ENCODE peak calls at places on chromosomes 6 and 20, in six cellular contexts. One of them, this sample, is unnamed.
A peak's percentile ranks its signal among the peaks of the same experiment; 100 is the strongest.

GRCh38 chr20:63032026-63032800 is 25.4 kb upstream of the BHLHE23 start:
- DNase-seq in colonic mucosa: no peak
- DNase-seq in endothelial cell of umbilical vein: no peak
- DNase-seq in H9: no peak
- DNase-seq in neural progenitor cell: no peak
- DNase-seq in IMR-90: no peak
- DNase-seq in this sample: peak; percentile 42

GRCh38 chr20:9156529-9157280 is 87.8 kb downstream of the PLCB4 start:
- DNase-seq in H9: no peak
- DNase-seq in endothelial cell of umbilical vein: no peak
- DNase-seq in neural progenitor cell: no peak
- DNase-seq in IMR-90: peak; percentile 76
- DNase-seq in colonic mucosa: no peak
- DNase-seq in this sample: no peak

GRCh38 chr6:154958469-154958868 is 36.6 kb upstream of the TIAM2 start:
- DNase-seq in colonic mucosa: no peak
- DNase-seq in IMR-90: no peak
- DNase-seq in neural progenitor cell: no peak
- DNase-seq in endothelial cell of umbilical vein: no peak
- DNase-seq in H9: no peak
- DNase-seq in this sample: no peak

GRCh38 chr6:135129139-135129867 is 51.8 kb upstream of the MYB start:
- DNase-seq in IMR-90: no peak
- DNase-seq in neural progenitor cell: no peak
- DNase-seq in endothelial cell of umbilical vein: no peak
- DNase-seq in colonic mucosa: no peak
- DNase-seq in H9: no peak
- DNase-seq in this sample: no peak

GRCh38 chr20:62660768-62661167 is 18.5 kb downstream of the SLCO4A1 start:
- DNase-seq in neural progenitor cell: no peak
- DNase-seq in H9: no peak
- DNase-seq in colonic mucosa: no peak
- DNase-seq in endothelial cell of umbilical vein: no peak
- DNase-seq in IMR-90: no peak
- DNase-seq in this sample: no peak

GRCh38 chr20:35443003-35443402 is 5.0 kb upstream of the GDF5 start:
- DNase-seq in H9: no peak
- DNase-seq in endothelial cell of umbilical vein: no peak
- DNase-seq in IMR-90: peak; percentile 83
- DNase-seq in neural progenitor cell: no peak
- DNase-seq in colonic mucosa: no peak
- DNase-seq in this sample: no peak

GRCh38 chr6:15023448-15023847 is 222.4 kb upstream of the JARID2 start:
- DNase-seq in IMR-90: no peak
- DNase-seq in colonic mucosa: no peak
- DNase-seq in H9: no peak
- DNase-seq in neural progenitor cell: no peak
- DNase-seq in endothelial cell of umbilical vein: no peak
- DNase-seq in this sample: no peak

GRCh38 chr20:43102394-43102793 is 87.3 kb downstream of the PTPRT start:
- DNase-seq in endothelial cell of umbilical vein: no peak
- DNase-seq in H9: peak; percentile 66
- DNase-seq in colonic mucosa: no peak
- DNase-seq in IMR-90: no peak
- DNase-seq in neural progenitor cell: peak; percentile 32
- DNase-seq in this sample: no peak

GRCh38 chr6:21845018-21845417 is 251.5 kb downstream of the SOX4 start:
- DNase-seq in IMR-90: no peak
- DNase-seq in H9: no peak
- DNase-seq in neural progenitor cell: peak; percentile 19
- DNase-seq in colonic mucosa: no peak
- DNase-seq in endothelial cell of umbilical vein: peak; percentile 87
- DNase-seq in this sample: no peak

GRCh38 chr6:8006208-8006607 is 58.0 kb downstream of the BLOC1S5 start:
- DNase-seq in IMR-90: peak; percentile 51
- DNase-seq in colonic mucosa: no peak
- DNase-seq in neural progenitor cell: peak; percentile 24
- DNase-seq in H9: no peak
- DNase-seq in endothelial cell of umbilical vein: peak; percentile 80
- DNase-seq in this sample: no peak

GRCh38 chr6:40492126-40492525 is 95.0 kb downstream of the LRFN2 start:
- DNase-seq in colonic mucosa: no peak
- DNase-seq in endothelial cell of umbilical vein: no peak
- DNase-seq in neural progenitor cell: no peak
- DNase-seq in IMR-90: no peak
- DNase-seq in H9: peak; percentile 65
- DNase-seq in this sample: no peak

GRCh38 chr6:166540631-166541331 is 45.7 kb downstream of the RAMACL start:
- DNase-seq in neural progenitor cell: no peak
- DNase-seq in IMR-90: peak; percentile 17
- DNase-seq in colonic mucosa: no peak
- DNase-seq in endothelial cell of umbilical vein: no peak
- DNase-seq in H9: no peak
- DNase-seq in this sample: no peak

GRCh38 chr20:63686492-63687321 is 9.7 kb upstream of the TNFRSF6B start:
- DNase-seq in H9: no peak
- DNase-seq in neural progenitor cell: peak; percentile 31
- DNase-seq in IMR-90: peak; percentile 80
- DNase-seq in colonic mucosa: peak; percentile 86
- DNase-seq in endothelial cell of umbilical vein: peak; percentile 92
- DNase-seq in this sample: peak; percentile 97

GRCh38 chr6:137867685-137868509 is 838 bp downstream of the TNFAIP3 start:
- DNase-seq in colonic mucosa: peak; percentile 54
- DNase-seq in H9: peak; percentile 54
- DNase-seq in endothelial cell of umbilical vein: peak; percentile 42
- DNase-seq in neural progenitor cell: peak; percentile 80
- DNase-seq in IMR-90: peak; percentile 37
- DNase-seq in this sample: peak; percentile 82

GRCh38 chr6:112030206-112030932 is 23.5 kb upstream of the CCN6 start:
- DNase-seq in H9: no peak
- DNase-seq in IMR-90: no peak
- DNase-seq in neural progenitor cell: no peak
- DNase-seq in colonic mucosa: peak; percentile 29
- DNase-seq in endothelial cell of umbilical vein: no peak
- DNase-seq in this sample: no peak

GRCh38 chr6:54586251-54586650 is 260.3 kb upstream of the FAM83B start:
- DNase-seq in neural progenitor cell: no peak
- DNase-seq in colonic mucosa: no peak
- DNase-seq in endothelial cell of umbilical vein: peak; percentile 19
- DNase-seq in IMR-90: peak; percentile 47
- DNase-seq in H9: no peak
- DNase-seq in this sample: no peak

GRCh38 chr20:63071541-63072181 is 64.9 kb upstream of the BHLHE23 start:
- DNase-seq in IMR-90: peak; percentile 81
- DNase-seq in H9: peak; percentile 92
- DNase-seq in endothelial cell of umbilical vein: no peak
- DNase-seq in neural progenitor cell: peak; percentile 62
- DNase-seq in colonic mucosa: no peak
- DNase-seq in this sample: peak; percentile 61

GRCh38 chr20:34220581-34220980 is 20.6 kb upstream of the ASIP start:
- DNase-seq in neural progenitor cell: no peak
- DNase-seq in H9: no peak
- DNase-seq in colonic mucosa: no peak
- DNase-seq in endothelial cell of umbilical vein: peak; percentile 78
- DNase-seq in IMR-90: peak; percentile 28
- DNase-seq in this sample: no peak

GRCh38 chr6:6131492-6132109 is 124.9 kb upstream of the NRN1 start:
- DNase-seq in endothelial cell of umbilical vein: peak; percentile 6
- DNase-seq in colonic mucosa: no peak
- DNase-seq in neural progenitor cell: peak; percentile 86
- DNase-seq in IMR-90: no peak
- DNase-seq in H9: peak; percentile 55
- DNase-seq in this sample: no peak
- H3K9ac ChIP-seq in endothelial cell of umbilical vein: no peak overlapping the region
- H3K9ac ChIP-seq in colonic mucosa: no peak overlapping the region
- H3K9ac ChIP-seq in neural progenitor cell: no peak overlapping the region
- H3K9ac ChIP-seq in IMR-90: no peak overlapping the region
- H3K9ac ChIP-seq in H9: no peak overlapping the region
- H3K9ac ChIP-seq in this sample: no peak overlapping the region

GRCh38 chr20:33209789-33210188 is 7.4 kb upstream of the BPIFA3 start:
- DNase-seq in colonic mucosa: peak; percentile 72
- DNase-seq in neural progenitor cell: peak; percentile 95
- DNase-seq in H9: peak; percentile 84
- DNase-seq in endothelial cell of umbilical vein: peak; percentile 40
- DNase-seq in IMR-90: peak; percentile 52
- DNase-seq in this sample: peak; percentile 80

GRCh38 chr20:33217052-33217451 is at the start of gene BPIFA3:
- DNase-seq in colonic mucosa: no peak
- DNase-seq in IMR-90: no peak
- DNase-seq in neural progenitor cell: no peak
- DNase-seq in endothelial cell of umbilical vein: no peak
- DNase-seq in H9: no peak
- DNase-seq in this sample: no peak

GRCh38 chr20:33210371-33210770 is 6.8 kb upstream of the BPIFA3 start:
- DNase-seq in colonic mucosa: no peak
- DNase-seq in endothelial cell of umbilical vein: no peak
- DNase-seq in neural progenitor cell: no peak
- DNase-seq in IMR-90: no peak
- DNase-seq in H9: no peak
- DNase-seq in this sample: no peak

GRCh38 chr20:33211817-33212424 is 5.2 kb upstream of the BPIFA3 start:
- DNase-seq in H9: peak; percentile 82
- DNase-seq in colonic mucosa: peak; percentile 26
- DNase-seq in IMR-90: peak; percentile 33
- DNase-seq in neural progenitor cell: peak; percentile 86
- DNase-seq in endothelial cell of umbilical vein: peak; percentile 17
- DNase-seq in this sample: no peak
- TF ChIP-seq CTCF in H9: peak; percentile 88
- TF ChIP-seq CTCF in colonic mucosa: no peak
- TF ChIP-seq CTCF in IMR-90: peak; percentile 23
- TF ChIP-seq CTCF in neural progenitor cell: peak; percentile 77
- TF ChIP-seq CTCF in endothelial cell of umbilical vein: peak; percentile 44
- TF ChIP-seq CTCF in this sample: peak; percentile 58

GRCh38 chr6:45155341-45155894 is 172.7 kb upstream of the RUNX2 start:
- DNase-seq in IMR-90: no peak
- DNase-seq in H9: no peak
- DNase-seq in colonic mucosa: no peak
- DNase-seq in neural progenitor cell: no peak
- DNase-seq in endothelial cell of umbilical vein: no peak
- DNase-seq in this sample: no peak
- H3K4me1 ChIP-seq in IMR-90: no peaks in the 10 kb centered on the region
- H3K4me1 ChIP-seq in H9: no peaks in the 10 kb centered on the region
- H3K4me1 ChIP-seq in colonic mucosa: no peaks in the 10 kb centered on the region
- H3K4me1 ChIP-seq in neural progenitor cell: no peaks in the 10 kb centered on the region
- H3K4me1 ChIP-seq in endothelial cell of umbilical vein: peaks cover 3% of the 10 kb centered on the region
- H3K4me1 ChIP-seq in this sample: no peaks in the 10 kb centered on the region

GRCh38 chr6:35600659-35601125 is 88.0 kb upstream of the TULP1 start:
- DNase-seq in H9: no peak
- DNase-seq in neural progenitor cell: no peak
- DNase-seq in colonic mucosa: no peak
- DNase-seq in IMR-90: no peak
- DNase-seq in endothelial cell of umbilical vein: peak; percentile 81
- DNase-seq in this sample: no peak
- H3K9ac ChIP-seq in H9: no peak overlapping the region
- H3K9ac ChIP-seq in neural progenitor cell: no peak overlapping the region
- H3K9ac ChIP-seq in colonic mucosa: no peak overlapping the region
- H3K9ac ChIP-seq in IMR-90: no peak overlapping the region
- H3K9ac ChIP-seq in endothelial cell of umbilical vein: peak overlapping the region; percentile 73
- H3K9ac ChIP-seq in this sample: peak overlapping the region; percentile 37

DNA sequence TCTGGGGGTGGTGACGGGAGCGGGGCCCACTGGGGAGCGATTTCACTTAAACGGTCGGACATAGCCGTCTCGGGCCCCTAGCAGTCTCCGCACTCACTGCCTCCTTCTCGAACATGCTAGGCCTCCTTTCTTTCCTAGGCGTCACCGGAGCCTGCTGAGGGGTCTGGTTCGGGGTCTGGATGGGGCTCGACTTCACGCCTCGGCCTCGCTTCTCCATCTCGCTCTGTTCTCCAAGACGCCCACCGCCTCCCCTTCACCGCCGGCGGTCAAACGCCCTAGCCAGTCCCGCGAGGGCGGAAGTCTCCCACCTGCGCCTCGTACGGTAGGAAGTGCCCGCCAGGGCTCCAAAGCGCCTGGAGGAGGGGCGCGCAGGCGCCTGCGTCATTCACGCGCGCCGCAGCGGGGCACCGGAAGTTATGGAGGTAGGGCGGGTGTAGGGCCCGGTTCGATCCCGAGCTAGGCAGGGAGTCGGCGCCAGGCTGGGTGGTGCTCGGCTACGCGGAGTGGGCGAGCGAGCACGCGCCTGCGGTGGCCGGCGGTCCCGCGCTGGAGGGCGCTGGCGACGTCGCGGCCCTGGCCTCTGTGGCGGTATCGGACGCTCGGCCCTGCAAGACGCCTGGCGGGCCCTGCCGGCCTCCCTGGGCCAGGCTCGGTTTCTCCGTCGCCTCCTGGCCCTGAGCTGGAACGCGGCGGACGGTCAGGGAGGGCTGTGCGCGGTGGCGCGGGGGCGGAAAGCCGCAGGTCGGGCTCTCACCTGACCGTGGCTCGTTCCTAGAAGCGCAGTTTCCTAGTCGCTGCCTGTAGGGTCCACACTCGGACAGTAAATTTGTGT is at the start of the genes DYNLT2 and ERMARD:
- DNase-seq in IMR-90: peak; percentile 94
- DNase-seq in neural progenitor cell: peak; percentile 98
- DNase-seq in endothelial cell of umbilical vein: peak; percentile 96
- DNase-seq in H9: peak; percentile 95
- DNase-seq in colonic mucosa: peak; percentile 96
- DNase-seq in this sample: peak; percentile 98
- TF ChIP-seq CTCF in IMR-90: peak; percentile 23
- TF ChIP-seq CTCF in neural progenitor cell: peak; percentile 21
- TF ChIP-seq CTCF in endothelial cell of umbilical vein: peak; percentile 23
- TF ChIP-seq CTCF in H9: peak; percentile 16
- TF ChIP-seq CTCF in colonic mucosa: no peak
- TF ChIP-seq CTCF in this sample: no peak

DNA sequence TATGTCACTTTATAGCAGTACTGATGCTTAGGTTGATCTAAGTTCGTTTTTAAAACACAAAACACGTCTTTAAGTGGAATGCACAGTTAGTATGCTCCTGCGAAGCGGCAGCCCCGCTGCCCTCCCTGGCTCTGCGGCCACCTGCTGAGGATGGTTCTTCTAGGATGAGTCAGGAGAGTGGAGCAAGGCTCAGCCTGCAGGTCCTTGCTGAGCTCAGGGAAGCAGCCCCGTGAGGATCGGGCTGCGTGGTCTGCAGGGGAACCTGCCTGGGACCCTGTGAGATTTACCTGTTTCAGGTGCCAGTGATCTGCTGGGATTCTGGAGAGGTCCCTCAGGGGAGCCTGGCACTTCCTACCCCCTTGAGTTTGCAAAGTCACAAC is 57.5 kb downstream of the SYNJ2 start:
- DNase-seq in colonic mucosa: no peak
- DNase-seq in endothelial cell of umbilical vein: no peak
- DNase-seq in H9: no peak
- DNase-seq in IMR-90: peak; percentile 67
- DNase-seq in neural progenitor cell: peak; percentile 21
- DNase-seq in this sample: peak; percentile 43
- H3K4me1 ChIP-seq in colonic mucosa: peaks cover 11% of the 10 kb centered on the region
- H3K4me1 ChIP-seq in endothelial cell of umbilical vein: peaks cover 38% of the 10 kb centered on the region
- H3K4me1 ChIP-seq in H9: no peaks in the 10 kb centered on the region
- H3K4me1 ChIP-seq in IMR-90: peaks cover 41% of the 10 kb centered on the region
- H3K4me1 ChIP-seq in neural progenitor cell: peaks cover 6% of the 10 kb centered on the region
- H3K4me1 ChIP-seq in this sample: no peaks in the 10 kb centered on the region

GRCh38 chr6:28648035-28648877 is 122.6 kb downstream of the GPX5 start:
- DNase-seq in H9: peak; percentile 73
- DNase-seq in neural progenitor cell: peak; percentile 85
- DNase-seq in endothelial cell of umbilical vein: peak; percentile 86
- DNase-seq in colonic mucosa: peak; percentile 63
- DNase-seq in IMR-90: peak; percentile 74
- DNase-seq in this sample: no peak
- H3K9ac ChIP-seq in H9: peak overlapping the region; percentile 21
- H3K9ac ChIP-seq in neural progenitor cell: no peak overlapping the region
- H3K9ac ChIP-seq in endothelial cell of umbilical vein: peak overlapping the region; percentile 50
- H3K9ac ChIP-seq in colonic mucosa: no peak overlapping the region
- H3K9ac ChIP-seq in IMR-90: peak overlapping the region; percentile 27
- H3K9ac ChIP-seq in this sample: no peak overlapping the region

GRCh38 chr6:26045046-26045938 is 41.9 kb upstream of the HFE start:
- DNase-seq in IMR-90: peak; percentile 94
- DNase-seq in endothelial cell of umbilical vein: peak; percentile 97
- DNase-seq in H9: no peak
- DNase-seq in colonic mucosa: peak; percentile 93
- DNase-seq in neural progenitor cell: no peak
- DNase-seq in this sample: peak; percentile 85
- TF ChIP-seq CTCF in IMR-90: peak; percentile 21
- TF ChIP-seq CTCF in endothelial cell of umbilical vein: peak; percentile 23
- TF ChIP-seq CTCF in H9: no peak
- TF ChIP-seq CTCF in colonic mucosa: no peak
- TF ChIP-seq CTCF in neural progenitor cell: no peak
- TF ChIP-seq CTCF in this sample: no peak